ENCODE peak calls at places on chromosomes 11 and 22, in five cellular contexts. M is stomach, V is endodermal cell, L is WERI-Rb-1, A is suprapubic skin. E is an unnamed sample.

GRCh38 chr11:117039270-117039669 is 59.0 kb downstream of the SIK3 start:
- DNase-seq in M (no peak), A (no peak), V (no peak), L (no peak), E (no peak)

GRCh38 chr11:79768343-79768742 is 327.5 kb upstream of the TENM4 start:
- DNase-seq in V (no peak), L (no peak), M (peak; percentile 39), A (no peak), E (no peak)

GRCh38 chr11:127066426-127067090 is 66.0 kb upstream of the KIRREL3 start:
- DNase-seq in M (no peak), A (no peak), V (no peak), L (no peak), E (peak; percentile 38)

GRCh38 chr11:117809236-117810055 is 12.4 kb upstream of the DSCAML1 start:
- DNase-seq in L (peak; percentile 92), M (peak; percentile 60), A (peak; percentile 86), V (peak; percentile 87), E (no peak)

GRCh38 chr11:70756756-70757155 is 358.4 kb downstream of the CTTN start:
- DNase-seq in V (peak; percentile 24), A (no peak), L (no peak), M (no peak), E (no peak)

GRCh38 chr22:41226728-41227655 is 13.7 kb downstream of the CHADL start:
- DNase-seq in L (no peak), M (no peak), V (peak; percentile 24), A (no peak), E (no peak)

GRCh38 chr11:79762271-79762935 is 321.6 kb upstream of the TENM4 start:
- DNase-seq in L (no peak), A (no peak), M (no peak), V (no peak), E (no peak)

GRCh38 chr11:120344302-120345004 is 8.2 kb downstream of the ARHGEF12 start:
- DNase-seq in V (no peak), M (no peak), L (no peak), A (no peak), E (no peak)

GRCh38 chr11:46553746-46554204 is 40.0 kb downstream of the AMBRA1 start:
- DNase-seq in V (no peak), A (no peak), M (no peak), L (no peak), E (no peak)

GRCh38 chr11:125464266-125464662 is 31.8 kb downstream of the FEZ1 start:
- DNase-seq in A (no peak), M (no peak), L (no peak), V (no peak), E (peak; percentile 56)
- TF ChIP-seq CTCF in A (no peak), M (no peak), L (no peak), V (no peak), E (no peak)

DNA sequence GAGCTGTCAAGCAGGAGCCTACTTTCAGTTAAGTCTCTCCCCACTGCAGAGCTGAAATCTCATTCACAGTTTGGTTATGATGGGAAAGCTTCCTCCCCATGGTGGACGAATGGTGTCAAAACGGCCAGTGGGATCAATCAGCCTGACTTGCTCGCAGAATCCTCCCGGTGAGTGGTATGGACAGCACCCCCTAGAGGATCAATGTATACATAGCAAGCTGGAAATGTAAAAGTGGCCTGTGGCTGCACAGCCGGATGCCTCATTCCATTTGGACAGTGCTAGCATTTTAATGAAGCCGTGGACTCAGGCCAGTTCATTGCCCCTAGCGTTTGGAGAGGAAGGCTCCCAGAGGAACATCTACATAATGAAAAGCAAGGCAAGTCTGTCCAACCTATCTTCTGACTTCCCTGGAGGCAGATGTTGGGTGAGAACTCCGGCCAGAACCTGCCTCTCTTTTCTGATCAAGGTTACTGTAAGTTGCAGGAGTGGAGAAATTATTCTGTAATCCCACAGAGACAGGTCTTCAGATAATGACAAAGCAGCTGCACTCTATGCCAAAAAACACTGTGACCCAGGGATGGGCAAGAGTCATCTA is 942.3 kb downstream of the NTM start:
- DNase-seq in L (peak; percentile 21), M (no peak), A (no peak), V (peak; percentile 79), E (no peak)
- TF ChIP-seq CTCF in L (peak; percentile 79), M (no peak), A (peak; percentile 17), V (peak; percentile 88), E (peak; percentile 67)

GRCh38 chr11:133399855-133400625 is 132.3 kb downstream of the OPCML start:
- DNase-seq in L (no peak), V (no peak), M (no peak), A (no peak), E (no peak)

GRCh38 chr11:133402551-133402950 is 129.8 kb downstream of the OPCML start:
- DNase-seq in V (no peak), L (no peak), M (no peak), A (no peak), E (no peak)

GRCh38 chr11:133408402-133408801 is 123.9 kb downstream of the OPCML start:
- DNase-seq in A (no peak), L (no peak), V (no peak), M (no peak), E (no peak)

GRCh38 chr11:133406493-133406892 is 125.8 kb downstream of the OPCML start:
- DNase-seq in M (no peak), A (no peak), V (no peak), L (no peak), E (no peak)

DNA sequence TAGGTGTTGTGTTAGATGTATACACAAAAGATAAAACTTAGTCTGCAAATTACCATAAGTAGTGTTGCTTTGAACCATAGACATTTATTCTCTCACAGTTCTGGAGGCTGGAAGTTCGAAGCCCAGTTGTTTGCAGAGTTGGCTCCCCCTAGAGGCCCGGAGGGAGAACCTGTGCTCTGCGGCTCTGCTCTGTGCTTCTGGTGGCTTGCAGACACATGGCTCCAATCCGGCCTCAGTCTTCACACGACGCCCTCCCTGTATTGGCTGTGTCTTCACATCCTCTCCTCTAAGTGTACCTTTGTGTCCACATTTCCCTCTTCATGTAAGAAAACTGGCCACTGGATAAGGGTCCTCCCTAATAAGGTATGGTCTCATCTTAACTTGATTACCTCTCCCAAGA is 128.4 kb downstream of the OPCML start:
- DNase-seq in A (no peak), V (peak; percentile 77), M (no peak), L (peak; percentile 51), E (no peak)
- TF ChIP-seq CTCF in A (no peak), V (peak; percentile 76), M (no peak), L (peak; percentile 79), E (no peak)

GRCh38 chr11:47642099-47642855 is at the start of gene MTCH2:
- DNase-seq in L (peak; percentile 96), V (peak; percentile 97), A (peak; percentile 97), M (peak; percentile 95), E (peak; percentile 99)
- TF ChIP-seq CTCF in L (no peak), V (peak; percentile 44), A (peak; percentile 54), M (peak; percentile 62), E (peak; percentile 42)